ENCODE peak calls at places on chromosomes 4 and X, in six cellular contexts. E is trophoblast cell, K is H9, S is neuronal stem cell, N is IMR-90, P is H1. T is an unnamed sample. For H3K9me3, the result is how much of the 10 kb centered on the place peaks cover.

GRCh38 chrX:100743009-100743615 is 11.2 kb upstream of the SYTL4 start:
- DNase-seq in E (no peak), K (no peak), S (no peak), N (no peak), P (no peak), T (peak)

GRCh38 chr4:38313999-38314561 is 349.9 kb upstream of the KLF3 start:
- DNase-seq in E (no peak), K (no peak), S (no peak), N (peak), P (no peak), T (no peak)

GRCh38 chr4:101458914-101459313 is 111.6 kb upstream of the PPP3CA start:
- DNase-seq in E (no peak), K (no peak), S (no peak), N (peak), P (no peak), T (peak)

GRCh38 chr4:102823464-102823863 is 3.9 kb downstream of the UBE2D3 start:
- DNase-seq in E (no peak), K (no peak), S (no peak), N (no peak), P (no peak), T (no peak)

GRCh38 chr4:147924604-147925412 is 192.9 kb downstream of the ARHGAP10 start:
- DNase-seq in E (no peak), K (peak), S (peak), N (peak), P (peak), T (peak)

GRCh38 chr4:168832746-168833575 is 177.1 kb downstream of the CBR4 start:
- DNase-seq in E (peak), K (peak), S (no peak), N (no peak), P (no peak), T (peak)

GRCh38 chr4:64495948-64496347 is 86.7 kb upstream of the TECRL start:
- DNase-seq in E (no peak), K (no peak), S (no peak), N (no peak), P (no peak), T (no peak)

GRCh38 chrX:129759576-129760061 is 20.1 kb upstream of the SASH3 start:
- DNase-seq in E (peak), K (no peak), S (no peak), N (peak), P (no peak), T (peak)

GRCh38 chr4:110211007-110211769 is 12.8 kb upstream of the ELOVL6 start:
- DNase-seq in E (peak), K (no peak), S (no peak), N (peak), P (no peak), T (peak)

GRCh38 chr4:185933078-185933581 is 121.1 kb upstream of the SORBS2 start:
- DNase-seq in E (no peak), K (no peak), S (no peak), N (peak), P (no peak), T (peak)

GRCh38 chrX:139933904-139934303 is 1.1 kb upstream of the ATP11C start:
- DNase-seq in E (no peak), K (no peak), S (no peak), N (no peak), P (no peak), T (no peak)

GRCh38 chr4:40564004-40564403 is 65.7 kb downstream of the RBM47 start:
- DNase-seq in E (peak), K (no peak), S (no peak), N (no peak), P (no peak), T (no peak)

GRCh38 chrX:10128386-10128785 is 28.4 kb upstream of the CLCN4 start:
- DNase-seq in E (no peak), K (no peak), S (no peak), N (no peak), P (no peak), T (no peak)
- H3K9me3 ChIP-seq in E (under half), K (under half), S (under half), N (under half), P (under half), T (under half)

GRCh38 chr4:53531695-53532224 is 59.5 kb downstream of the LNX1 start:
- DNase-seq in E (no peak), K (no peak), S (no peak), N (peak), P (no peak), T (no peak)

GRCh38 chr4:53529025-53529424 is 62.3 kb downstream of the LNX1 start:
- DNase-seq in E (no peak), K (no peak), S (no peak), N (no peak), P (no peak), T (no peak)

GRCh38 chr4:53535567-53535966 is 55.7 kb downstream of the LNX1 start:
- DNase-seq in E (no peak), K (no peak), S (no peak), N (no peak), P (no peak), T (no peak)

GRCh38 chr4:53534684-53535083 is 56.6 kb downstream of the LNX1 start:
- DNase-seq in E (peak), K (no peak), S (no peak), N (no peak), P (no peak), T (no peak)

DNA sequence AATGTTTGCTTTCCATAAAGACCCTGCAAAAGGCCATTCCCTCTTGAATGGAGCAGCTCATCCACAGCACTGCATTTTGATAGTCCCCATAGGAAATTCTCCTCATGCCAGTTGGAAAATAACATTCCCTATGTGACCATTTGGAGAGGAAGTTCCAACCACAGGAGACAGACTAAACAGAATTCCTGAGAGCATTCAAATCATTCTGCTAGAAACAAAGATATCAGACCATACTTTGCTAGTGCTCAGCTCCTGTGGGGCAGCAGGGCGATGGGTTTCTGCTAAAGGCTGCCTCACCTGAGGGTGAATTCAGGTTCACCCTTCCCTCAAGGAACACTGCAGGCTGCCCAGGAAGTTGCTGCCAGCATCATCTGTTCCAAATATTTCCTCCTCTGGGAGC is 58.8 kb downstream of the LNX1 start:
- DNase-seq in E (peak), K (no peak), S (no peak), N (peak), P (no peak), T (peak)
- H2BK5ac ChIP-seq in E (no peak), K (no peak), S (no peak), N (peak), P (no peak), T (no peak)

GRCh38 chrX:57964975-57965374 is 54.7 kb upstream of the ZXDA start:
- DNase-seq in E (no peak), K (no peak), S (no peak), N (no peak), P (no peak), T (no peak)
- H3K9me3 ChIP-seq in E (under half), K (half or more), S (under half), N (under half), P (under half), T (half or more)

GRCh38 chr4:16051132-16051531 is 32.7 kb downstream of the PROM1 start:
- DNase-seq in E (no peak), K (no peak), S (no peak), N (no peak), P (no peak), T (no peak)

GRCh38 chr4:16045687-16046086 is 38.1 kb downstream of the PROM1 start:
- DNase-seq in E (no peak), K (no peak), S (no peak), N (no peak), P (no peak), T (no peak)

GRCh38 chr4:16050669-16051068 is 33.2 kb downstream of the PROM1 start:
- DNase-seq in E (no peak), K (no peak), S (no peak), N (no peak), P (no peak), T (no peak)

GRCh38 chr4:16052939-16053338 is 30.9 kb downstream of the PROM1 start:
- DNase-seq in E (peak), K (no peak), S (no peak), N (no peak), P (no peak), T (no peak)

DNA sequence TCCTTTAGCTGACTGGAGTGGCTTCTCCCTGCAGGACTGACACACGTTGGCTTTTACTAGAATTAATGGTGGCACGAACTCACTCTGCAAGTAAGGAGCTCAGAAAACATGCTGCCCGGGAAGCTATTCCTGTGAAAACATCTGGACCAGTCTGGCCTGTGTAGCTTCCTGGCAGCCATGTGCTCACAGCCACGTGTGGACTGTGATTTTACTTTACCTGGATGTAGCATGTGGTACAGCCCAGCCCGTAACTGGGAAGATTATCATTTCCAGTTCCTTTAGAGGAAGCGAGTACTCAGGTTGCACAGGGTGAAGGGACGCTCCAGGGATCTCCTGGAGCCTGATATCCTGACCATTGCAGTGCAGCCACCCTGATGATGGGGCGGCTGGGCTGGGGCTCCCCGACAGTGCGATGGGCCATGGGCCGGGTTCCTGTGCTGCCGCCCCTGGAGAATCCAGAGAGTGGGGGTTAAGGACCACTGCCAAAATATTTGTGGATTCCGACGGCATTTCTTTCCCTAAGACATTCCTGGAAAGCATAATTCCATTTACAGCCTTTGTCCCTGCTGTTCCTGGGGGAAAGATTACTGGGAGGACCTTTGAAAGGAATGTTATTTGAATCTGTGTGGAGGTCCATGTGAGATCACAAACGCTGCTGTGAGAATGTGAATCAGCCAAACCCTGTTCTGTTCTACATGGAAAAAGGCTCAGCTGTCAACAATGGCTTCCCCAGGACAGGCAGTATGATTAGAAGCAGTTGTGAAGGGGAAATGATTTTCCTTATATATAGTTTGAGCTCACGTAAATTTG is 35.0 kb downstream of the PROM1 start:
- DNase-seq in E (no peak), K (no peak), S (no peak), N (no peak), P (no peak), T (no peak)
- H2BK5ac ChIP-seq in E (no peak), K (no peak), S (no peak), N (no peak), P (no peak), T (no peak)

DNA sequence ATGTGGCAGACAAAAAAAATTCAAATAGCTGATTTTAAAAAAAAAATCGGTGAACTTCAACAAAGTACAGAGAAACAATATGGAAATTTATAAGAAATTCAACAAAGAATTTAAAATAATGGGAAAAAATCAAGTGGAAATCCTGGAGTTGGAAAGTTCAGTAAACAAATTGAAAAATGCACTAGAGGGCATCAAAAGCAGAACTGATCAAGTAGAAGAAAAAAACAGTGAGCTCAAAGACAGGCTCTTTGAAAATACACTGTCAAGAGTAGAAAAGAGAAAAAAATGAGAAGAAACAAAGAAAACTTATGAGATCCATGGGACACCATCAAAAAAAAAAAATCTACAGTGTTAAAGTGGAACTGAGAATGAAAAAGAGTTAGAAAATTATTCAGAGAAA is 19.6 kb upstream of the FRG1 start:
- DNase-seq in E (no peak), K (no peak), S (no peak), N (no peak), P (no peak), T (no peak)
- H3K9me3 ChIP-seq in E (under half), K (under half), S (under half), N (under half), P (under half), T (under half)

GRCh38 chr4:6573551-6573950 is 1.4 kb upstream of the MAN2B2 start:
- DNase-seq in E (no peak), K (no peak), S (no peak), N (no peak), P (no peak), T (no peak)
- H2BK5ac ChIP-seq in E (no peak), K (no peak), S (no peak), N (no peak), P (no peak), T (no peak)

GRCh38 chrX:73847991-73848390 is 285.0 kb downstream of the CHIC1 start:
- DNase-seq in E (no peak), K (no peak), S (no peak), N (no peak), P (no peak), T (no peak)
- H3K9me3 ChIP-seq in E (under half), K (under half), S (under half), N (under half), P (under half), T (under half)

T was measured in mesenchymal stem cell.